ENCODE peak calls at places on chromosomes 5 and 9, in six cellular contexts. One of them, this sample, is unnamed. For H3K4me1, the result is how much of the 10 kb centered on the place peaks cover.

GRCh38 chr5:127824126-127824525 is 120.9 kb downstream of the CCDC192 start:
- DNase-seq in Karpas-422: no peak
- DNase-seq in transverse colon: no peak
- DNase-seq in upper lobe of right lung: no peak
- DNase-seq in gastrocnemius medialis: no peak
- DNase-seq in fibroblast of lung: no peak
- DNase-seq in this sample: no peak

GRCh38 chr9:6226696-6227095 is 11.1 kb downstream of the IL33 start:
- DNase-seq in fibroblast of lung: peak
- DNase-seq in transverse colon: no peak
- DNase-seq in gastrocnemius medialis: no peak
- DNase-seq in Karpas-422: no peak
- DNase-seq in upper lobe of right lung: no peak
- DNase-seq in this sample: no peak

GRCh38 chr9:127336086-127336485 is 60.9 kb upstream of the SLC2A8 start:
- DNase-seq in fibroblast of lung: peak
- DNase-seq in gastrocnemius medialis: no peak
- DNase-seq in Karpas-422: no peak
- DNase-seq in upper lobe of right lung: no peak
- DNase-seq in transverse colon: no peak
- DNase-seq in this sample: no peak

GRCh38 chr5:11251242-11251641 is 490.2 kb upstream of the DAP start:
- DNase-seq in transverse colon: no peak
- DNase-seq in Karpas-422: no peak
- DNase-seq in gastrocnemius medialis: no peak
- DNase-seq in upper lobe of right lung: no peak
- DNase-seq in fibroblast of lung: peak
- DNase-seq in this sample: no peak

GRCh38 chr5:76402251-76402879 is 720 bp upstream of the IQGAP2 start:
- DNase-seq in Karpas-422: no peak
- DNase-seq in upper lobe of right lung: peak
- DNase-seq in gastrocnemius medialis: peak
- DNase-seq in transverse colon: peak
- DNase-seq in fibroblast of lung: no peak
- DNase-seq in this sample: peak

GRCh38 chr9:91193658-91194391 is 167.9 kb downstream of the AUH start:
- DNase-seq in gastrocnemius medialis: peak
- DNase-seq in upper lobe of right lung: peak
- DNase-seq in Karpas-422: peak
- DNase-seq in fibroblast of lung: peak
- DNase-seq in transverse colon: peak
- DNase-seq in this sample: peak

GRCh38 chr9:76379494-76379893 is 14.7 kb downstream of the RFK start:
- DNase-seq in gastrocnemius medialis: no peak
- DNase-seq in Karpas-422: no peak
- DNase-seq in fibroblast of lung: no peak
- DNase-seq in upper lobe of right lung: no peak
- DNase-seq in transverse colon: no peak
- DNase-seq in this sample: no peak

GRCh38 chr5:35246928-35247644 is 16.8 kb upstream of the PRLR start:
- DNase-seq in upper lobe of right lung: no peak
- DNase-seq in Karpas-422: no peak
- DNase-seq in gastrocnemius medialis: no peak
- DNase-seq in transverse colon: peak
- DNase-seq in fibroblast of lung: peak
- DNase-seq in this sample: no peak

GRCh38 chr5:107320851-107321250 is 349.9 kb downstream of the EFNA5 start:
- DNase-seq in gastrocnemius medialis: no peak
- DNase-seq in upper lobe of right lung: no peak
- DNase-seq in fibroblast of lung: no peak
- DNase-seq in Karpas-422: no peak
- DNase-seq in transverse colon: no peak
- DNase-seq in this sample: no peak

GRCh38 chr5:32195265-32195664 is 21.1 kb upstream of the GOLPH3 start:
- DNase-seq in transverse colon: no peak
- DNase-seq in fibroblast of lung: no peak
- DNase-seq in gastrocnemius medialis: no peak
- DNase-seq in Karpas-422: no peak
- DNase-seq in upper lobe of right lung: no peak
- DNase-seq in this sample: no peak

GRCh38 chr5:127074466-127074865 is 1.2 kb upstream of the C5orf63 start:
- DNase-seq in transverse colon: no peak
- DNase-seq in gastrocnemius medialis: no peak
- DNase-seq in fibroblast of lung: no peak
- DNase-seq in upper lobe of right lung: no peak
- DNase-seq in Karpas-422: no peak
- DNase-seq in this sample: no peak

GRCh38 chr5:154038241-154038603 is 488 bp downstream of the FAM114A2 start:
- DNase-seq in transverse colon: peak
- DNase-seq in Karpas-422: peak
- DNase-seq in upper lobe of right lung: peak
- DNase-seq in fibroblast of lung: no peak
- DNase-seq in gastrocnemius medialis: peak
- DNase-seq in this sample: no peak

DNA sequence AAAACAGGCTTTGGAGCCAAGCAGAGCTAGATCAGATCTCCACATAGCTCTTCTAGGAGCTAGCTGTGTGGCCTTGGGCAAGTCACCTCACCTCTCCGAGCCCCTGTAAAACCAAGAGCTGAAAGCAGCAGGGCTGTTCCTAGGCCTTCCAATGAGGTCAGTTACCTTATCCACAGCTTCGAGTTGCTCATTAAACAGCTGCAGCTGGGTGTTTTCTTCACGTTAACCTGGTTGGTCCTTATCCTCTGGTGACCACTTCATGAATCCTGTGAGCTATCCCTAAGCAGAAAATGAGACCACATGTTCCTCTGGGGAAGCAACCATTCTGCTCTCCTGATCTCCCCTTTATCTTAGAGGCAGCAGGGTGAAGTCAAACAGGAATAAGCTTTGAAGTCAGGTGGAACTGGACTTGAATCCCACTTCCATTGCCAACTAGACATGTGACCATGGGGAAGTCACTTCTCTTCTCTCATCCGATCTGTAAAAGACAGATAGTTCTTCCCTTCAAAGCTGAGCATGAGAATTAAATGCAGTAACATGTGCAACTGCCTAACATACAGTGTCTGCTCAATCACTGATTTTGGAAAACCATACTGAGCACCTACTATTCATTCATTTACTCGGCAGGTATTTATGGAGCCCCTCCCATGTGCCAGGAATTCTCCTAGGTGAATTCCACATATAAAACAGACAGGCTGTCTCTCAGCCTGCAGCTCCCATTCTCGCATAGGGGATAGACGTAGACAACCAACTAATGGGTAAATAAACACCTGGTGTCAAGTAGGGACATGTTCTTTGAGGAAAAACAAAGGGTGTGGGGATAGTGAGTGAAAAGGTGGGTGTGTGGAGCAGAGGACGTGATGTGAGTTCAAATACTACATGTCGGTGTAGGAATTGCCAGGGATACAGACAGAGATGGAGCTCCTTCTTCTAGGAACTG is 111.7 kb upstream of the BOD1 start:
- DNase-seq in transverse colon: no peak
- DNase-seq in upper lobe of right lung: no peak
- DNase-seq in fibroblast of lung: no peak
- DNase-seq in gastrocnemius medialis: no peak
- DNase-seq in Karpas-422: no peak
- DNase-seq in this sample: no peak
- H3K27ac ChIP-seq in transverse colon: no peak
- H3K27ac ChIP-seq in upper lobe of right lung: peak
- H3K27ac ChIP-seq in fibroblast of lung: no peak
- H3K27ac ChIP-seq in gastrocnemius medialis: no peak
- H3K27ac ChIP-seq in Karpas-422: no peak
- H3K27ac ChIP-seq in this sample: no peak

GRCh38 chr5:95863383-95863757 is 40.8 kb upstream of the GLRX start:
- DNase-seq in upper lobe of right lung: no peak
- DNase-seq in transverse colon: no peak
- DNase-seq in Karpas-422: no peak
- DNase-seq in fibroblast of lung: peak
- DNase-seq in gastrocnemius medialis: peak
- DNase-seq in this sample: no peak

GRCh38 chr5:95861221-95861857 is 38.8 kb upstream of the GLRX start:
- DNase-seq in Karpas-422: no peak
- DNase-seq in transverse colon: peak
- DNase-seq in gastrocnemius medialis: peak
- DNase-seq in upper lobe of right lung: peak
- DNase-seq in fibroblast of lung: peak
- DNase-seq in this sample: peak

GRCh38 chr5:95862636-95863382 is 40.3 kb upstream of the GLRX start:
- DNase-seq in upper lobe of right lung: no peak
- DNase-seq in fibroblast of lung: no peak
- DNase-seq in Karpas-422: no peak
- DNase-seq in transverse colon: no peak
- DNase-seq in gastrocnemius medialis: no peak
- DNase-seq in this sample: no peak

GRCh38 chr5:95864456-95864855 is 41.9 kb upstream of the GLRX start:
- DNase-seq in gastrocnemius medialis: no peak
- DNase-seq in upper lobe of right lung: no peak
- DNase-seq in Karpas-422: no peak
- DNase-seq in fibroblast of lung: no peak
- DNase-seq in transverse colon: no peak
- DNase-seq in this sample: no peak

DNA sequence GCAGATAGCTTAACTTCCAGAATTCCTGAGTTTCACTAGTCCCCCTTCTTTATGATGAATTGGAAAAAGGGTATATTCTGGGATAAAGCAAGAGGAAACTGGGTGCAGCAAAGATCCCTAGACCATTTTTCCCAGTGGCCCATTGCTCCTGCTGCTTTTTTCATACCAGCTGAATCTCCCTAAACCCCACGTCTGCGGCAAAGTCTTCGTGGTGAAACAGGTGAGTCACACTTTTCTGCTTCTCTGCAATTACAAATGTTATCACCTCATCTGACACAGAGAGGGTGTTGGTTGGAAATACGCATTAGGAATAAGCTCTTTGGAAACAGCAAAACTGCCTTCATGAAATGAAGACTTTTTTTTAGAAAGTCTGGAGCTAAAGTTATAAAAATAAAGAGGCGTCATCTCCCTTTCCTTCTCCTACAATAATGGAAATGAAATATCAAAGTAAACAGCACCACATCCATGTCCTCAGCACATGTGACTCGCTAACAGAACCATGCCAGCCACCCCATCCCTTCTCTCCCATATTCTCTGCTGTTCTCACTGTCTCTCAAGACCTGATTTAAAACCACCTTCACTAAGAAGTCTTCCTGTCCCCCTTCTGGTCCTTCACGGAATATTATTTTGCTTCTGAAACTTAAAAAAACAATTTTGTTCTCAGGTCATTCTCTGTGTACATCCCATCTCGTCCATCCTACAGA is 39.5 kb upstream of the GLRX start:
- DNase-seq in gastrocnemius medialis: no peak
- DNase-seq in transverse colon: no peak
- DNase-seq in fibroblast of lung: peak
- DNase-seq in Karpas-422: no peak
- DNase-seq in upper lobe of right lung: no peak
- DNase-seq in this sample: no peak
- H3K4me1 ChIP-seq in gastrocnemius medialis: half or more
- H3K4me1 ChIP-seq in transverse colon: under half
- H3K4me1 ChIP-seq in fibroblast of lung: half or more
- H3K4me1 ChIP-seq in Karpas-422: under half
- H3K4me1 ChIP-seq in upper lobe of right lung: half or more
- H3K4me1 ChIP-seq in this sample: under half

GRCh38 chr5:169424279-169424955 is 123.5 kb upstream of the SLIT3 start:
- DNase-seq in Karpas-422: no peak
- DNase-seq in transverse colon: no peak
- DNase-seq in fibroblast of lung: no peak
- DNase-seq in upper lobe of right lung: no peak
- DNase-seq in gastrocnemius medialis: no peak
- DNase-seq in this sample: no peak

GRCh38 chr5:169422087-169422486 is 121.1 kb upstream of the SLIT3 start:
- DNase-seq in upper lobe of right lung: no peak
- DNase-seq in transverse colon: no peak
- DNase-seq in fibroblast of lung: no peak
- DNase-seq in Karpas-422: no peak
- DNase-seq in gastrocnemius medialis: no peak
- DNase-seq in this sample: no peak

GRCh38 chr5:169426674-169427250 is 125.8 kb upstream of the SLIT3 start:
- DNase-seq in fibroblast of lung: no peak
- DNase-seq in transverse colon: no peak
- DNase-seq in gastrocnemius medialis: no peak
- DNase-seq in Karpas-422: peak
- DNase-seq in upper lobe of right lung: no peak
- DNase-seq in this sample: no peak

GRCh38 chr5:169423580-169424278 is 122.8 kb upstream of the SLIT3 start:
- DNase-seq in upper lobe of right lung: no peak
- DNase-seq in fibroblast of lung: no peak
- DNase-seq in transverse colon: no peak
- DNase-seq in Karpas-422: no peak
- DNase-seq in gastrocnemius medialis: no peak
- DNase-seq in this sample: no peak

GRCh38 chr5:169424956-169425318 is 124.0 kb upstream of the SLIT3 start:
- DNase-seq in upper lobe of right lung: no peak
- DNase-seq in gastrocnemius medialis: no peak
- DNase-seq in fibroblast of lung: no peak
- DNase-seq in Karpas-422: no peak
- DNase-seq in transverse colon: no peak
- DNase-seq in this sample: no peak
- H3K27ac ChIP-seq in upper lobe of right lung: no peak
- H3K27ac ChIP-seq in gastrocnemius medialis: no peak
- H3K27ac ChIP-seq in fibroblast of lung: no peak
- H3K27ac ChIP-seq in Karpas-422: no peak
- H3K27ac ChIP-seq in transverse colon: no peak
- H3K27ac ChIP-seq in this sample: no peak

DNA sequence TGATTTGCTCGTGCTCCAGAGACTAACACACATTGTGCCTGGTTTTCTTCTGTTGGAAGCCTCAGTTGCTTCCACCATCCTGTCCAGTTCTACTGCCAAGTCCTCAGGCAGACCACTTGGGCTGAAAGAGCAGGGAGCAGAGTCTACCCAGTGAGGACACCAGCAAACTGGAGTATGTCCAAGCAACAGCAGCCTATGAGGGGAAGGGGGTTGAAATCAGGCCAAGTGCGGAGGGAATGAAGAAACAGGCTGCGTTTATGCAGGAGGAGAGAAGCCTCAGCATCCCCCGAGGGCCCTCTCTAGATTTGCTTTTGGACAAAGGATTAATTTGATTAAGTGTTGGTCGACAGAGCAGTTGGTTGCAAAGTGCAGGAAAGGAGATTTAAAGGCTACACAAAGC is 14.5 kb downstream of the DOCK2 start:
- DNase-seq in gastrocnemius medialis: no peak
- DNase-seq in fibroblast of lung: peak
- DNase-seq in Karpas-422: no peak
- DNase-seq in transverse colon: no peak
- DNase-seq in upper lobe of right lung: no peak
- DNase-seq in this sample: no peak
- H3K4me1 ChIP-seq in gastrocnemius medialis: under half
- H3K4me1 ChIP-seq in fibroblast of lung: under half
- H3K4me1 ChIP-seq in Karpas-422: half or more
- H3K4me1 ChIP-seq in transverse colon: under half
- H3K4me1 ChIP-seq in upper lobe of right lung: under half
- H3K4me1 ChIP-seq in this sample: under half

DNA sequence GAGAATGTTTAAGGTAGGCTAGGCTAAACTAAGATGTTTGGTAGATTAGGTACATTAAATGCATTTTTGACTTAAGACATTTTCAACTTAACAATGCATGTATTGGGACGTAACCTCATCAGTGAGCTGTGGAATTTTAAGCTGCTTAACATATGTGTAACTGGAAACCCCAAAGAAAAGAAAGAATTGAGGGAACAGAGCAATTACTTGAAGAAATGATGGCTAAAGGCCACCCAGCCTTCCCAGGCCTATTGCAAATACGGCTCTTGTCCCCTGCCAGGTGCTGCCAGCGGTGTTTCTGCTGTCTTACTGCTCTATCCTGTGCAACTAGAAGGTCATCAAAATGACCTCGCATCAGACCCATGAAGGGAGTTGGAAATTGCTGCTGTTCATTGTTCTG is 52.0 kb downstream of the RICTOR start:
- DNase-seq in fibroblast of lung: no peak
- DNase-seq in transverse colon: no peak
- DNase-seq in gastrocnemius medialis: no peak
- DNase-seq in Karpas-422: no peak
- DNase-seq in upper lobe of right lung: no peak
- DNase-seq in this sample: no peak
- H3K27ac ChIP-seq in fibroblast of lung: no peak
- H3K27ac ChIP-seq in transverse colon: no peak
- H3K27ac ChIP-seq in gastrocnemius medialis: no peak
- H3K27ac ChIP-seq in Karpas-422: no peak
- H3K27ac ChIP-seq in upper lobe of right lung: no peak
- H3K27ac ChIP-seq in this sample: no peak

This sample was measured in right lobe of liver.